ENCODE peak calls at places on chromosomes 4 and X, in ten cellular contexts. T is pancreas, H is heart left ventricle, G is left lung, I is IMR-90, W is epithelial cell of esophagus, B is heart right ventricle, J is GM23338, S is fibroblast of lung, P is thyroid gland. M is an unnamed sample.

GRCh38 chrX:5176766-5177165 is 1051.9 kb downstream of the NLGN4X start:
- DNase-seq in H (no peak), S (no peak), W (no peak), B (no peak), I (no peak), J (no peak), T (no peak), P (no peak), G (no peak), M (no peak)

GRCh38 chr4:16133406-16133805 is 49.6 kb upstream of the PROM1 start:
- DNase-seq in H (no peak), G (no peak), S (no peak), P (no peak), T (no peak), J (no peak), W (no peak), B (no peak), I (no peak), M (peak; percentile 19)

GRCh38 chr4:182931691-182932297 is 14.6 kb upstream of the DCTD start:
- DNase-seq in J (no peak), B (no peak), W (no peak), S (peak; percentile 80), G (no peak), P (no peak), H (no peak), T (no peak), I (peak; percentile 83), M (no peak)

GRCh38 chr4:1043658-1044468 is 32.4 kb downstream of the FGFRL1 start:
- DNase-seq in W (peak; percentile 98), T (peak; percentile 71), H (peak; percentile 73), B (peak; percentile 80), J (peak; percentile 66), P (peak; percentile 93), S (peak; percentile 99), G (peak; percentile 94), I (peak; percentile 99), M (peak; percentile 97)

GRCh38 chr4:187996502-187997177 is 1.1 kb downstream of the ZFP42 start:
- DNase-seq in I (no peak), T (no peak), P (no peak), H (no peak), G (no peak), W (no peak), B (no peak), J (peak; percentile 64), S (no peak), M (no peak)

GRCh38 chr4:152534541-152535231 is 1.2 kb downstream of the FBXW7 start:
- DNase-seq in S (peak; percentile 26), H (peak; percentile 55), T (peak; percentile 38), I (no peak), J (peak; percentile 64), B (peak; percentile 38), G (peak; percentile 77), P (peak; percentile 39), W (peak; percentile 35), M (peak; percentile 36)

GRCh38 chr4:176438401-176438800 is 118.6 kb downstream of the SPCS3 start:
- DNase-seq in T (no peak), B (no peak), S (no peak), P (no peak), J (no peak), H (no peak), W (no peak), I (no peak), G (no peak), M (no peak)

GRCh38 chr4:101068115-101068514 is 279.2 kb downstream of the PPP3CA start:
- DNase-seq in P (no peak), H (no peak), S (no peak), T (no peak), J (no peak), I (no peak), G (no peak), W (no peak), B (no peak), M (no peak)

GRCh38 chrX:49610718-49611310 is 12.0 kb downstream of the GAGE1 start:
- DNase-seq in P (no peak), J (no peak), H (no peak), I (no peak), W (peak; percentile 0), S (no peak), G (no peak), B (no peak), T (no peak), M (no peak)

GRCh38 chrX:8404443-8404842 is 60.2 kb upstream of the VCX3B start:
- DNase-seq in T (peak; percentile 17), B (no peak), S (peak; percentile 91), I (no peak), P (peak; percentile 29), H (no peak), G (no peak), J (no peak), W (peak; percentile 36), M (no peak)

GRCh38 chr4:176191974-176192373 is 3.4 kb downstream of the SPATA4 start:
- DNase-seq in I (peak; percentile 43), T (no peak), P (no peak), B (no peak), S (peak; percentile 34), J (no peak), W (no peak), H (no peak), G (no peak), M (no peak)

GRCh38 chr4:153523171-153523757 is 57.1 kb downstream of the TMEM131L start:
- DNase-seq in P (no peak), J (no peak), T (no peak), I (no peak), H (no peak), B (no peak), W (no peak), S (peak; percentile 36), G (no peak), M (no peak)

GRCh38 chr4:48905363-48906015 is 1.1 kb downstream of the OCIAD2 start:
- DNase-seq in B (no peak), J (peak; percentile 22), H (no peak), G (no peak), P (no peak), T (peak; percentile 21), S (peak; percentile 77), I (peak; percentile 61), W (peak; percentile 59), M (no peak)

GRCh38 chrX:11944486-11944885 is 186.4 kb downstream of the MSL3 start:
- DNase-seq in H (no peak), J (peak; percentile 74), G (no peak), T (no peak), P (no peak), B (no peak), I (peak; percentile 64), S (peak; percentile 53), W (peak; percentile 38), M (peak; percentile 52)
- TF ChIP-seq CTCF in H (peak; percentile 32), J (peak; percentile 50), G (peak; percentile 24), T (no peak), P (no peak), B (peak; percentile 27), I (peak; percentile 54), S (peak; percentile 53), W (peak; percentile 36), M (peak; percentile 65)

GRCh38 chr4:98803287-98803677 is 125.7 kb downstream of the EIF4E start:
- DNase-seq in B (no peak), J (no peak), T (no peak), S (no peak), H (no peak), P (no peak), G (no peak), W (no peak), I (no peak), M (no peak)

GRCh38 chr4:98802673-98803286 is 126.2 kb downstream of the EIF4E start:
- DNase-seq in W (peak; percentile 12), J (no peak), I (peak; percentile 8), P (no peak), T (no peak), H (no peak), B (no peak), S (peak; percentile 48), G (no peak), M (no peak)

GRCh38 chr4:98796986-98797385 is 131.9 kb downstream of the EIF4E start:
- DNase-seq in G (no peak), W (no peak), J (no peak), P (no peak), S (no peak), B (no peak), T (no peak), H (no peak), I (no peak), M (no peak)

GRCh38 chr4:98804403-98804802 is 124.5 kb downstream of the EIF4E start:
- DNase-seq in W (no peak), P (no peak), J (no peak), I (no peak), H (no peak), G (no peak), T (no peak), B (no peak), S (no peak), M (no peak)

DNA sequence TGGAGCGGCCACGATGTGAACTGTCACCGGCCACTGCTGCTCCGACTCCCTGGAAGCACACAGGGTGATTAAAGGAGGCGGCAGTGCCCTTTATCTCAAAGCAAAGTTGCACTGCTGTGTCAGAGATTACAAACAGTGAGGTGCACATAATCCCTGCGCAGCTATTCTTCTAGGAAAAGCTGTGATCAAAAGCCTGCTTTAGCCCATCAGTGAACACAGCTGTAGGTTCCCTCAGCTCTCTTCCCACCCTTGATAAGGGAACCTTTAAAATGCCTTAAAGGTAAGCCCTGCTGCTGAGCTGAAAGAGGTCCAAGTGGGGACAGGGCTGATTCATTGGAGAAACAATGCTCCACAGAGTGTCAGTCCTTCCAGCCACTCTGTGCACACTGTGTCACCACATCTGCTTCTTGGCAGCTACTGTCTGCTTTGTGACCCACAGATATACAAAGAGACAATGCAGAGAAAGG is 127.6 kb downstream of the EIF4E start:
- DNase-seq in S (no peak), G (no peak), J (no peak), P (no peak), H (no peak), B (no peak), T (no peak), W (no peak), I (no peak), M (no peak)
- H3K4me3 ChIP-seq in S (no peak overlapping the region), G (no peak overlapping the region), J (no peak overlapping the region), P (no peak overlapping the region), H (no peak overlapping the region), B (no peak overlapping the region), T (no peak overlapping the region), W (no peak overlapping the region), I (no peak overlapping the region), M (no peak overlapping the region)

DNA sequence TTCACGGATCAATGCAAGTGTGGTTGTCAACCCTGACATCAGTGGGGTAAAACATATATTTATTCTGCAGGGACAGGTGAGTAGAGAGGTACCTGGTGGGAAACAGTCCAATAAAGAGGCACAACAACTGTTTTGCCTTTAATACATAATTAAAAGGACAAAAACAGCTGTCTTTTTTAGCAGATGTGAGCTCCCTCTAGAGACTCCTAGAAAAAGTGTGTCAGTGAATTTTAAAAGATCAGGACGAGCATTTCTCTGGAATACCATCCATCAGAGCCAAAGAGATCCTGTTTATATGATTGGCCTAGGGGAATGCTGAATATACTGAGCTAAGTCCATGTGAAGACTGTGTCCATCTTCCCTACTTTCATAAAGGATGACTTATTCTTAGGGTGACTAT is 58.3 kb downstream of the TMEM144 start:
- DNase-seq in G (no peak), H (no peak), B (no peak), S (no peak), P (no peak), T (no peak), J (peak; percentile 28), I (no peak), W (no peak), M (no peak)
- TF ChIP-seq CTCF in G (no peak), H (no peak), B (no peak), S (no peak), P (no peak), T (no peak), J (peak; percentile 50), I (no peak), W (no peak), M (peak; percentile 21)

GRCh38 chr4:98653890-98654867 is 4.2 kb downstream of the TSPAN5 start:
- DNase-seq in I (peak; percentile 98), W (peak; percentile 78), G (no peak), J (no peak), B (no peak), H (no peak), T (no peak), S (peak; percentile 99), P (peak; percentile 35), M (peak; percentile 76)
- H3K4me3 ChIP-seq in I (no peak overlapping the region), W (no peak overlapping the region), G (no peak overlapping the region), J (no peak overlapping the region), B (no peak overlapping the region), H (no peak overlapping the region), T (no peak overlapping the region), S (peak overlapping the region; percentile 82), P (no peak overlapping the region), M (no peak overlapping the region)